ENCODE peak calls at places on chromosomes 5 and 9, in four cellular contexts. A, U, T and H are unnamed samples.

GRCh38 chr5:159038907-159039306 is 60.8 kb downstream of the EBF1 start:
- DNase-seq in A (peak; percentile 73), U (no peak), T (no peak), H (no peak)

GRCh38 chr9:130437011-130437784 is 7.6 kb upstream of the ASS1 start:
- DNase-seq in A (no peak), U (no peak), T (no peak), H (peak; percentile 41)

GRCh38 chr5:159456722-159457462 is 126.6 kb upstream of the IL12B start:
- DNase-seq in A (no peak), U (no peak), T (no peak), H (no peak)

GRCh38 chr9:28810375-28811075 is 1237.2 kb upstream of the C9orf72 start:
- DNase-seq in A (no peak), U (no peak), T (no peak), H (no peak)

GRCh38 chr5:37375091-37375490 is 4.0 kb upstream of the WDR70 start:
- DNase-seq in A (no peak), U (no peak), T (no peak), H (no peak)

GRCh38 chr5:115875447-115875846 is 33.7 kb downstream of the AP3S1 start:
- DNase-seq in A (peak; percentile 22), U (no peak), T (no peak), H (no peak)

GRCh38 chr5:97832645-97833296 is 649.7 kb upstream of the RIOK2 start:
- DNase-seq in A (no peak), U (no peak), T (peak; percentile 9), H (no peak)

GRCh38 chr9:3473402-3473801 is 52.4 kb downstream of the RFX3 start:
- DNase-seq in A (no peak), U (no peak), T (no peak), H (no peak)

GRCh38 chr5:131814990-131815389 is 18.2 kb upstream of the FNIP1 start:
- DNase-seq in A (peak; percentile 83), U (no peak), T (no peak), H (no peak)

GRCh38 chr5:172795401-172795977 is 24.5 kb upstream of the DUSP1 start:
- DNase-seq in A (peak; percentile 100), U (peak; percentile 46), T (peak; percentile 66), H (no peak)

GRCh38 chr9:85716031-85716877 is 25.5 kb downstream of the AGTPBP1 start:
- DNase-seq in A (no peak), U (no peak), T (no peak), H (no peak)

GRCh38 chr5:91591076-91591475 is 208.0 kb upstream of the ARRDC3 start:
- DNase-seq in A (no peak), U (no peak), T (no peak), H (no peak)

GRCh38 chr5:62082370-62082778 is 223.6 kb upstream of the KIF2A start:
- DNase-seq in A (no peak), U (no peak), T (no peak), H (no peak)

GRCh38 chr9:94086468-94086867 is 2.2 kb downstream of the PTPDC1 start:
- DNase-seq in A (peak; percentile 78), U (no peak), T (no peak), H (no peak)

GRCh38 chr9:16526380-16526779 is 344.1 kb downstream of the BNC2 start:
- DNase-seq in A (peak; percentile 72), U (no peak), T (no peak), H (no peak)

GRCh38 chr5:168288349-168289245 is 2.8 kb upstream of the WWC1 start:
- DNase-seq in A (no peak), U (no peak), T (peak; percentile 80), H (peak; percentile 97)

GRCh38 chr9:78694950-78695349 is 398.0 kb downstream of the PSAT1 start:
- DNase-seq in A (no peak), U (no peak), T (no peak), H (no peak)

GRCh38 chr5:179803651-179804598 is 2.7 kb downstream of the MGAT4B start:
- DNase-seq in A (peak; percentile 40), U (no peak), T (peak; percentile 15), H (no peak)

GRCh38 chr5:172816887-172817418 is 17.1 kb upstream of the ERGIC1 start:
- DNase-seq in A (peak; percentile 52), U (no peak), T (no peak), H (no peak)

DNA sequence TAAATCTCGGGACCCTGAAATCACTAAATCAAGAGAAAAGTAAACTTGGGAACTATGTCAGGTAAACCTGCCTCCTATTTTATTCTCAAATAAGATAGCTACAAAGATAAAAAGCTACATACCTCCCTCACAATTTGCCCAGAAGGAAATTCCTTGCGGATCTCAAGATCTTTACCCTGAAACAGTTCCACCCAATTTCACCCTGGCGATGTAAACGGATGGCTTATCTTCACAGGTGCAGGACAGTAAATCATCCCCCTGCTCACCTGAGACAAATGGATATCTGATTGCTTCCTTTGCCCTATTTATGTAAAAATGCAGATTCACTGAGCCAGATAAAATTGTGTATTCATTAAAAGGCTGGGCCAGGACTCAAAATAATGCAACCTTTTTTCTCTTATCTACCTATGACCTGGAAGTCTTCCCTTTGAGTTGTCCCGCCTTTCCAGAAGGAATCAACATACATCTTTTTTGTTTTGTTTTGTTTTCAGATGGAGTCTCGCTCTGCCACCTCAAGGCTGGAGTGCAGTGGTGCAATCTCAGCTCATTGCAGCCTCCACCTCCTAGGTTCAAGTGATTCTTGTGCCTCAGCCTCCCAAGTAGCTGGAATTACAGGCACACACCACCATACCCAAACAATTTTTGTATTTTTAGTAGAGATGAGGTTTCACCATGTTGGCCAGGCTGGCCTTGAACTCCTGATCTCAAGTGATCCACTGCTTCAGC is 13.8 kb downstream of the TMEM267 start:
- DNase-seq in A (no peak), U (no peak), T (peak; percentile 22), H (peak; percentile 52)
- TF ChIP-seq CTCF in A (no peak), U (no peak), T (no peak), H (no peak)

GRCh38 chr5:170631471-170632195 is 127.8 kb downstream of the KCNIP1 start:
- DNase-seq in A (peak; percentile 15), U (peak; percentile 69), T (no peak), H (peak; percentile 58)

GRCh38 chr5:170632985-170633234 is 129.1 kb downstream of the KCNIP1 start:
- DNase-seq in A (no peak), U (peak; percentile 89), T (peak; percentile 48), H (peak; percentile 73)

GRCh38 chr5:170632266-170632984 is 128.6 kb downstream of the KCNIP1 start:
- DNase-seq in A (no peak), U (peak; percentile 28), T (no peak), H (no peak)

GRCh38 chr5:170634236-170634990 is 130.6 kb downstream of the KCNIP1 start:
- DNase-seq in A (no peak), U (no peak), T (no peak), H (no peak)

DNA sequence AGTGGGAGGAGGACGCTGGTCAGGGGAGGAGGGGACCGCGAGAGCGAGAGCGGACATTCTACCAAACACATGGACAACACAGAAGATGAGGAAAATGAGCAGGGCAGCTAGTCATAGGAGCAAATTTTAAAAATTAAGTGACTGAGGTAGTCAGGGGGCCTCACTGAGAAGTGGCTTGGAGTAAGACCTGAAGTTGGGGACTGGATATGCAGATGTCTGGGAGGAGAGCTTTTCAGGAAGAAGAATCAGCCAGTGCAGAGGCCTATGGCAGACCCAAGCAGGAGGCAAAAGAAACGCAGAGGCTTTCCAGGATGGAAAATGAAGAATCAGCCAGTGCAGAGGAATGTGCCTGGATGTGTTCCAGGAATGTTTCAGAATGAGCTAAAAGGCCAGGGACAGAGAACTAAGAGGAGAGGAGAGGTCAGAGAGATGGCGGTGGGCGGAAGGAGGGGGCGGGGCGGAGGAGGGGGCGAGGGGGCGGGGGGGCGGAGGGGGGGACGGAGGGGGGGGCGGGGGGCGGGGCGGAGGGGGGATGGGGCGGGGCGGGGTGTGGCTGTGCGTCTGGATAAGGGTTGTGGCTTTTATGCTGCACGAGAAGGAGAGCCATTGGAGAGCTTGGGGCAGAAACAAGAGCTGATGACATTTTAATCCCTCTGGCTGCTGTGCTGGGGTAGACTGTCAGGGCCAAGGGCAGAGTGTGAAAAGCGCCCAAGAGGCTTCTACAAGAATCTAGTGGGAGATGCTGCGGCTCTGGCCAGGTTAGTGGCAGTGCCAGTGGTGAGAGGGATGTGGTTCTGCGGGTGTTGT is 129.6 kb downstream of the KCNIP1 start:
- DNase-seq in A (peak; percentile 94), U (peak; percentile 63), T (peak; percentile 46), H (peak; percentile 54)
- TF ChIP-seq CTCF in A (no peak), U (no peak), T (no peak), H (no peak)

DNA sequence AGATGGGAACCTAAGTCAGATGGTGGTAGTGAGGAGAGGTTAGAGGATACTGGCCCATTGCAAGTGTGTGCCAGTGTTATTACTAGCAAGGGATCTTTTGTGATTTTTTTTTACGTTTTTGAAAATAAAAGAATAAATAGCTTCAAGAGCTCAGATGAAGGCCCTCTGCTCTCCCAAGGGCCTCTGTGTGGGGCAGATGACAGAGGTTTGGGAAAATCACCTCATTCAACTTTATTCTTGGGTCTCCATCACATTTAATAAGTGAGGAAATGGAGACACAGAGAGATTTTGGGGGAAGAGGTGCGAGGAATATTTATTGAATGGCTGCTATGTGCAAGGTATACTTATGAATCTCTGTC is 10.1 kb upstream of the TRAF1 start:
- DNase-seq in A (no peak), U (no peak), T (no peak), H (no peak)
- TF ChIP-seq CTCF in A (no peak), U (peak; percentile 12), T (no peak), H (peak; percentile 7)

DNA sequence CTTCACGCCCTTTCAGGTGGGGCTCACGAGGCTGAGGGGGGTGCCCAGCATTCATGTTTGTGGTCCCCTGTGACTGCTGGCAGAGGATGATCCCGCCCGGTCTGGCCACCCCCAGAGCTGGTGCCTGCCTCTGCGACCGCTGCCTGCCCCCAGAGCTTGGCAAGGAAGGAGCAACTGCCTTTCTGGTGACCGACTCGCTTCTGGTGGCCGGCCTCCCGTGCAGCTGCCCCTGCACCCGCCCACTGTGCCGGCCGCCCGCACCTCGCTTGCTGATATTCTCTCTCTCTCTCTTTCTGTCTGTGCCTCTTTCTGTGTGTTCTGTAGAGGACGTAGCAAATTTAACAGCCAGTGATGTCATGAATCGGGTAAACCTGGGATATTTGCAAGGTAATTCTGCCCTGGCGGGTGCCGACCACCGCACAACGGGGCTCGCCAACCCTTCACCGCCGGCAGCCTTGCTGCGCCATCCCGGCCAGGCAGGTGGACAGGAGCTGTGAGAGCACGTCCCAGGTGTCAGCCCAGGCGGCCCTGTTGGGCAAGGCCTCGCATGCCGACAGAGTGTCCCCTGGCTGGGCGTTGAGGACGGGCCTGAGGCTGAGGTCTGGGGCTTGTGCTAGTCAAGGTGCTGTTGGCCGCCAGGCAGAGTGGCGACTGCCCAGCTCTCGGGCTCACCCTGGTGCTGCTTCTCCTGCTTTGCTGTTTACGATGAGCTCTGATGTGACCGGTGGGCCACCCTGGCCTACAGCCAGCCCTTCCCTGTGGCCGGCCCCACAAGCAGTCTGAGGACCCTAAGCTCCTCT is 86.0 kb downstream of the KCNT1 start:
- DNase-seq in A (no peak), U (no peak), T (no peak), H (no peak)
- TF ChIP-seq CTCF in A (no peak), U (no peak), T (no peak), H (no peak)

DNA sequence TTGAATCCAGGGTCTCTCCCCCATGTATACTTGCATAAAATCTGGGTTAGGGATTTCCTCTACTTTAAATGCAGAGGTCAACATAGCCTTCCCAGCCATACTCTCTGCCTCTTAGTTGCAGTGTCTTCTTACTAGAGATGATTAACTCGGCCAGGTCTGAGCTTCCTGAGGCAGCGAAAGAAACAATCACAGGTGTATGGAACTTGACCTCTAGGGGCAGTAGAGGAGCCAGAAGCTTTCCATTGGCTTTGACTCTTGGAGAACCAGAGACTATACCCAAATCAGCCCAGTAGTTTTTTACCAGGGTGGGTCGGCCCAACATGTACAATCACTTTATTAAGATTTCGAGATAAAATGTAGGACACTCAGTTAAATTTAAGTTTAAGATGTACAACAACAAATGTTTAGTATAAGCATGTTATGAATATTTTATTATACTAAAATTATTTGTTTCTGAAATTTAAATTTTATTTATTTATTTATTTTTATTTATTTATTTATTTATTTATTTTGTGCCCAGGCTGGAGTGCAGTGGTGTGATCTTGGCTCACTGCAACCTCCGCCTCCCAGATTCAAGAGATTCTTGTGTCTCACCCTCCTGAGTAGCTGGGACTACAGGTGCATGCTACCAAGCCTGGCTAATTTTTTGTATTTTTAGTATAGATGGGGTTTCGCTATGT is 48.0 kb upstream of the DMRT3 start:
- DNase-seq in A (no peak), U (peak; percentile 21), T (peak; percentile 25), H (peak; percentile 62)
- TF ChIP-seq CTCF in A (peak; percentile 8), U (peak; percentile 63), T (no peak), H (peak; percentile 48)